ENCODE peak calls at places on chromosome 18, in ten cellular contexts. One of them, this sample, is unnamed.
A peak's percentile ranks its signal among the peaks of the same experiment; 100 is the strongest.

GRCh38 chr18:74196220-74197119 is 48.1 kb downstream of the TIMM21 start:
- DNase-seq in stimulated activated CD4-positive, alpha-beta T cell treated with anti-CD3 and anti-CD28 coated beads, Interleukin-12 subunit alpha, Interleukin-12 subunit beta, amount 100 ng/mL, for 4 hours: peak; percentile 21
- DNase-seq in CD4-positive, alpha-beta T cell: peak; percentile 36
- DNase-seq in KG1: peak; percentile 42
- DNase-seq in heart right ventricle: no peak
- DNase-seq in memory B cell: peak; percentile 46
- DNase-seq in activated T-helper 9 cell treated with anti-CD3 and anti-CD28 coated beads, Interleukin-2, amount 50 U/mL, for 16 hours: peak; percentile 24
- DNase-seq in nucleus accumbens: peak; percentile 29
- DNase-seq in skeletal muscle cell: peak; percentile 9
- DNase-seq in kidney glomerular epithelial cell: peak; percentile 82
- DNase-seq in this sample: peak; percentile 22

GRCh38 chr18:3710712-3711269 is 260.8 kb downstream of the TGIF1 start:
- DNase-seq in stimulated activated CD4-positive, alpha-beta T cell treated with anti-CD3 and anti-CD28 coated beads, Interleukin-12 subunit alpha, Interleukin-12 subunit beta, amount 100 ng/mL, for 4 hours: no peak
- DNase-seq in CD4-positive, alpha-beta T cell: no peak
- DNase-seq in KG1: no peak
- DNase-seq in heart right ventricle: peak; percentile 35
- DNase-seq in memory B cell: no peak
- DNase-seq in activated T-helper 9 cell treated with anti-CD3 and anti-CD28 coated beads, Interleukin-2, amount 50 U/mL, for 16 hours: no peak
- DNase-seq in nucleus accumbens: no peak
- DNase-seq in skeletal muscle cell: no peak
- DNase-seq in kidney glomerular epithelial cell: peak; percentile 55
- DNase-seq in this sample: no peak

GRCh38 chr18:48667276-48668254 is 128.7 kb downstream of the CTIF start:
- DNase-seq in stimulated activated CD4-positive, alpha-beta T cell treated with anti-CD3 and anti-CD28 coated beads, Interleukin-12 subunit alpha, Interleukin-12 subunit beta, amount 100 ng/mL, for 4 hours: no peak
- DNase-seq in CD4-positive, alpha-beta T cell: no peak
- DNase-seq in KG1: no peak
- DNase-seq in heart right ventricle: no peak
- DNase-seq in memory B cell: no peak
- DNase-seq in activated T-helper 9 cell treated with anti-CD3 and anti-CD28 coated beads, Interleukin-2, amount 50 U/mL, for 16 hours: no peak
- DNase-seq in nucleus accumbens: no peak
- DNase-seq in skeletal muscle cell: no peak
- DNase-seq in kidney glomerular epithelial cell: no peak
- DNase-seq in this sample: no peak

GRCh38 chr18:22981274-22982133 is 48.4 kb downstream of the RBBP8 start:
- DNase-seq in stimulated activated CD4-positive, alpha-beta T cell treated with anti-CD3 and anti-CD28 coated beads, Interleukin-12 subunit alpha, Interleukin-12 subunit beta, amount 100 ng/mL, for 4 hours: no peak
- DNase-seq in CD4-positive, alpha-beta T cell: no peak
- DNase-seq in KG1: no peak
- DNase-seq in heart right ventricle: no peak
- DNase-seq in memory B cell: no peak
- DNase-seq in activated T-helper 9 cell treated with anti-CD3 and anti-CD28 coated beads, Interleukin-2, amount 50 U/mL, for 16 hours: no peak
- DNase-seq in nucleus accumbens: no peak
- DNase-seq in skeletal muscle cell: no peak
- DNase-seq in kidney glomerular epithelial cell: no peak
- DNase-seq in this sample: no peak

GRCh38 chr18:14999085-14999975 is 251.4 kb downstream of the ANKRD30B start:
- DNase-seq in stimulated activated CD4-positive, alpha-beta T cell treated with anti-CD3 and anti-CD28 coated beads, Interleukin-12 subunit alpha, Interleukin-12 subunit beta, amount 100 ng/mL, for 4 hours: no peak
- DNase-seq in CD4-positive, alpha-beta T cell: no peak
- DNase-seq in KG1: no peak
- DNase-seq in heart right ventricle: no peak
- DNase-seq in memory B cell: no peak
- DNase-seq in activated T-helper 9 cell treated with anti-CD3 and anti-CD28 coated beads, Interleukin-2, amount 50 U/mL, for 16 hours: no peak
- DNase-seq in nucleus accumbens: no peak
- DNase-seq in skeletal muscle cell: no peak
- DNase-seq in kidney glomerular epithelial cell: no peak
- DNase-seq in this sample: no peak

GRCh38 chr18:77065221-77065981 is 67.2 kb downstream of the MBP start:
- DNase-seq in stimulated activated CD4-positive, alpha-beta T cell treated with anti-CD3 and anti-CD28 coated beads, Interleukin-12 subunit alpha, Interleukin-12 subunit beta, amount 100 ng/mL, for 4 hours: no peak
- DNase-seq in CD4-positive, alpha-beta T cell: no peak
- DNase-seq in KG1: peak; percentile 52
- DNase-seq in heart right ventricle: peak; percentile 38
- DNase-seq in memory B cell: no peak
- DNase-seq in activated T-helper 9 cell treated with anti-CD3 and anti-CD28 coated beads, Interleukin-2, amount 50 U/mL, for 16 hours: peak; percentile 46
- DNase-seq in nucleus accumbens: no peak
- DNase-seq in skeletal muscle cell: peak; percentile 81
- DNase-seq in kidney glomerular epithelial cell: peak; percentile 83
- DNase-seq in this sample: no peak

GRCh38 chr18:57029761-57030160 is 117.1 kb upstream of the BOD1L2 start:
- DNase-seq in stimulated activated CD4-positive, alpha-beta T cell treated with anti-CD3 and anti-CD28 coated beads, Interleukin-12 subunit alpha, Interleukin-12 subunit beta, amount 100 ng/mL, for 4 hours: no peak
- DNase-seq in CD4-positive, alpha-beta T cell: no peak
- DNase-seq in KG1: no peak
- DNase-seq in heart right ventricle: no peak
- DNase-seq in memory B cell: no peak
- DNase-seq in activated T-helper 9 cell treated with anti-CD3 and anti-CD28 coated beads, Interleukin-2, amount 50 U/mL, for 16 hours: no peak
- DNase-seq in nucleus accumbens: no peak
- DNase-seq in skeletal muscle cell: no peak
- DNase-seq in kidney glomerular epithelial cell: no peak
- DNase-seq in this sample: no peak

GRCh38 chr18:74906189-74906588 is 302.8 kb downstream of the PTGR3 start:
- DNase-seq in stimulated activated CD4-positive, alpha-beta T cell treated with anti-CD3 and anti-CD28 coated beads, Interleukin-12 subunit alpha, Interleukin-12 subunit beta, amount 100 ng/mL, for 4 hours: no peak
- DNase-seq in CD4-positive, alpha-beta T cell: no peak
- DNase-seq in KG1: no peak
- DNase-seq in heart right ventricle: no peak
- DNase-seq in memory B cell: no peak
- DNase-seq in activated T-helper 9 cell treated with anti-CD3 and anti-CD28 coated beads, Interleukin-2, amount 50 U/mL, for 16 hours: no peak
- DNase-seq in nucleus accumbens: no peak
- DNase-seq in skeletal muscle cell: peak; percentile 41
- DNase-seq in kidney glomerular epithelial cell: no peak
- DNase-seq in this sample: no peak

GRCh38 chr18:26635466-26635865 is 87.1 kb upstream of the KCTD1 start:
- DNase-seq in stimulated activated CD4-positive, alpha-beta T cell treated with anti-CD3 and anti-CD28 coated beads, Interleukin-12 subunit alpha, Interleukin-12 subunit beta, amount 100 ng/mL, for 4 hours: no peak
- DNase-seq in CD4-positive, alpha-beta T cell: no peak
- DNase-seq in KG1: no peak
- DNase-seq in heart right ventricle: no peak
- DNase-seq in memory B cell: no peak
- DNase-seq in activated T-helper 9 cell treated with anti-CD3 and anti-CD28 coated beads, Interleukin-2, amount 50 U/mL, for 16 hours: no peak
- DNase-seq in nucleus accumbens: no peak
- DNase-seq in skeletal muscle cell: no peak
- DNase-seq in kidney glomerular epithelial cell: no peak
- DNase-seq in this sample: no peak

GRCh38 chr18:25563346-25563745 is 211.4 kb upstream of the ZNF521 start:
- DNase-seq in stimulated activated CD4-positive, alpha-beta T cell treated with anti-CD3 and anti-CD28 coated beads, Interleukin-12 subunit alpha, Interleukin-12 subunit beta, amount 100 ng/mL, for 4 hours: no peak
- DNase-seq in CD4-positive, alpha-beta T cell: no peak
- DNase-seq in KG1: no peak
- DNase-seq in heart right ventricle: no peak
- DNase-seq in memory B cell: no peak
- DNase-seq in activated T-helper 9 cell treated with anti-CD3 and anti-CD28 coated beads, Interleukin-2, amount 50 U/mL, for 16 hours: no peak
- DNase-seq in nucleus accumbens: no peak
- DNase-seq in skeletal muscle cell: no peak
- DNase-seq in kidney glomerular epithelial cell: no peak
- DNase-seq in this sample: no peak

GRCh38 chr18:25147878-25148488 is 204.0 kb downstream of the ZNF521 start:
- DNase-seq in stimulated activated CD4-positive, alpha-beta T cell treated with anti-CD3 and anti-CD28 coated beads, Interleukin-12 subunit alpha, Interleukin-12 subunit beta, amount 100 ng/mL, for 4 hours: no peak
- DNase-seq in CD4-positive, alpha-beta T cell: no peak
- DNase-seq in KG1: no peak
- DNase-seq in heart right ventricle: no peak
- DNase-seq in memory B cell: no peak
- DNase-seq in activated T-helper 9 cell treated with anti-CD3 and anti-CD28 coated beads, Interleukin-2, amount 50 U/mL, for 16 hours: no peak
- DNase-seq in nucleus accumbens: no peak
- DNase-seq in skeletal muscle cell: no peak
- DNase-seq in kidney glomerular epithelial cell: no peak
- DNase-seq in this sample: no peak

GRCh38 chr18:78939105-78939504 is 40.5 kb upstream of the SALL3 start:
- DNase-seq in stimulated activated CD4-positive, alpha-beta T cell treated with anti-CD3 and anti-CD28 coated beads, Interleukin-12 subunit alpha, Interleukin-12 subunit beta, amount 100 ng/mL, for 4 hours: no peak
- DNase-seq in CD4-positive, alpha-beta T cell: no peak
- DNase-seq in KG1: no peak
- DNase-seq in heart right ventricle: no peak
- DNase-seq in memory B cell: no peak
- DNase-seq in activated T-helper 9 cell treated with anti-CD3 and anti-CD28 coated beads, Interleukin-2, amount 50 U/mL, for 16 hours: no peak
- DNase-seq in nucleus accumbens: no peak
- DNase-seq in skeletal muscle cell: no peak
- DNase-seq in kidney glomerular epithelial cell: no peak
- DNase-seq in this sample: no peak

GRCh38 chr18:2967357-2967756 is 45.6 kb downstream of the LPIN2 start:
- DNase-seq in stimulated activated CD4-positive, alpha-beta T cell treated with anti-CD3 and anti-CD28 coated beads, Interleukin-12 subunit alpha, Interleukin-12 subunit beta, amount 100 ng/mL, for 4 hours: no peak
- DNase-seq in CD4-positive, alpha-beta T cell: no peak
- DNase-seq in KG1: no peak
- DNase-seq in heart right ventricle: no peak
- DNase-seq in memory B cell: no peak
- DNase-seq in activated T-helper 9 cell treated with anti-CD3 and anti-CD28 coated beads, Interleukin-2, amount 50 U/mL, for 16 hours: no peak
- DNase-seq in nucleus accumbens: no peak
- DNase-seq in skeletal muscle cell: no peak
- DNase-seq in kidney glomerular epithelial cell: no peak
- DNase-seq in this sample: no peak

GRCh38 chr18:13414542-13414941 is 196.0 kb downstream of the LDLRAD4 start:
- DNase-seq in stimulated activated CD4-positive, alpha-beta T cell treated with anti-CD3 and anti-CD28 coated beads, Interleukin-12 subunit alpha, Interleukin-12 subunit beta, amount 100 ng/mL, for 4 hours: no peak
- DNase-seq in CD4-positive, alpha-beta T cell: no peak
- DNase-seq in KG1: no peak
- DNase-seq in heart right ventricle: no peak
- DNase-seq in memory B cell: no peak
- DNase-seq in activated T-helper 9 cell treated with anti-CD3 and anti-CD28 coated beads, Interleukin-2, amount 50 U/mL, for 16 hours: no peak
- DNase-seq in nucleus accumbens: no peak
- DNase-seq in skeletal muscle cell: no peak
- DNase-seq in kidney glomerular epithelial cell: no peak
- DNase-seq in this sample: no peak

GRCh38 chr18:22559414-22560282 is 141.9 kb upstream of the CTAGE1 start:
- DNase-seq in stimulated activated CD4-positive, alpha-beta T cell treated with anti-CD3 and anti-CD28 coated beads, Interleukin-12 subunit alpha, Interleukin-12 subunit beta, amount 100 ng/mL, for 4 hours: no peak
- DNase-seq in CD4-positive, alpha-beta T cell: no peak
- DNase-seq in KG1: no peak
- DNase-seq in heart right ventricle: peak; percentile 74
- DNase-seq in memory B cell: no peak
- DNase-seq in activated T-helper 9 cell treated with anti-CD3 and anti-CD28 coated beads, Interleukin-2, amount 50 U/mL, for 16 hours: no peak
- DNase-seq in nucleus accumbens: no peak
- DNase-seq in skeletal muscle cell: no peak
- DNase-seq in kidney glomerular epithelial cell: peak; percentile 75
- DNase-seq in this sample: no peak

GRCh38 chr18:55546873-55547704 is 40.9 kb downstream of the TCF4 start:
- DNase-seq in stimulated activated CD4-positive, alpha-beta T cell treated with anti-CD3 and anti-CD28 coated beads, Interleukin-12 subunit alpha, Interleukin-12 subunit beta, amount 100 ng/mL, for 4 hours: no peak
- DNase-seq in CD4-positive, alpha-beta T cell: no peak
- DNase-seq in KG1: no peak
- DNase-seq in heart right ventricle: no peak
- DNase-seq in memory B cell: no peak
- DNase-seq in activated T-helper 9 cell treated with anti-CD3 and anti-CD28 coated beads, Interleukin-2, amount 50 U/mL, for 16 hours: no peak
- DNase-seq in nucleus accumbens: peak; percentile 7
- DNase-seq in skeletal muscle cell: peak; percentile 63
- DNase-seq in kidney glomerular epithelial cell: peak; percentile 75
- DNase-seq in this sample: no peak

GRCh38 chr18:49721981-49722380 is 91.4 kb downstream of the ACAA2 start:
- DNase-seq in stimulated activated CD4-positive, alpha-beta T cell treated with anti-CD3 and anti-CD28 coated beads, Interleukin-12 subunit alpha, Interleukin-12 subunit beta, amount 100 ng/mL, for 4 hours: no peak
- DNase-seq in CD4-positive, alpha-beta T cell: no peak
- DNase-seq in KG1: no peak
- DNase-seq in heart right ventricle: no peak
- DNase-seq in memory B cell: no peak
- DNase-seq in activated T-helper 9 cell treated with anti-CD3 and anti-CD28 coated beads, Interleukin-2, amount 50 U/mL, for 16 hours: no peak
- DNase-seq in nucleus accumbens: no peak
- DNase-seq in skeletal muscle cell: peak; percentile 48
- DNase-seq in kidney glomerular epithelial cell: no peak
- DNase-seq in this sample: no peak

GRCh38 chr18:2545155-2545554 is 26.1 kb downstream of the METTL4 start:
- DNase-seq in stimulated activated CD4-positive, alpha-beta T cell treated with anti-CD3 and anti-CD28 coated beads, Interleukin-12 subunit alpha, Interleukin-12 subunit beta, amount 100 ng/mL, for 4 hours: no peak
- DNase-seq in CD4-positive, alpha-beta T cell: no peak
- DNase-seq in KG1: no peak
- DNase-seq in heart right ventricle: no peak
- DNase-seq in memory B cell: no peak
- DNase-seq in activated T-helper 9 cell treated with anti-CD3 and anti-CD28 coated beads, Interleukin-2, amount 50 U/mL, for 16 hours: no peak
- DNase-seq in nucleus accumbens: no peak
- DNase-seq in skeletal muscle cell: no peak
- DNase-seq in kidney glomerular epithelial cell: no peak
- DNase-seq in this sample: no peak

GRCh38 chr18:22186484-22186971 is 17.1 kb downstream of the GATA6 start:
- DNase-seq in stimulated activated CD4-positive, alpha-beta T cell treated with anti-CD3 and anti-CD28 coated beads, Interleukin-12 subunit alpha, Interleukin-12 subunit beta, amount 100 ng/mL, for 4 hours: no peak
- DNase-seq in CD4-positive, alpha-beta T cell: no peak
- DNase-seq in KG1: no peak
- DNase-seq in heart right ventricle: no peak
- DNase-seq in memory B cell: no peak
- DNase-seq in activated T-helper 9 cell treated with anti-CD3 and anti-CD28 coated beads, Interleukin-2, amount 50 U/mL, for 16 hours: no peak
- DNase-seq in nucleus accumbens: no peak
- DNase-seq in skeletal muscle cell: no peak
- DNase-seq in kidney glomerular epithelial cell: no peak
- DNase-seq in this sample: no peak

GRCh38 chr18:37124511-37124910 is 295.6 kb downstream of the KIAA1328 start:
- DNase-seq in stimulated activated CD4-positive, alpha-beta T cell treated with anti-CD3 and anti-CD28 coated beads, Interleukin-12 subunit alpha, Interleukin-12 subunit beta, amount 100 ng/mL, for 4 hours: no peak
- DNase-seq in CD4-positive, alpha-beta T cell: no peak
- DNase-seq in KG1: no peak
- DNase-seq in heart right ventricle: no peak
- DNase-seq in memory B cell: no peak
- DNase-seq in activated T-helper 9 cell treated with anti-CD3 and anti-CD28 coated beads, Interleukin-2, amount 50 U/mL, for 16 hours: no peak
- DNase-seq in nucleus accumbens: no peak
- DNase-seq in skeletal muscle cell: peak; percentile 33
- DNase-seq in kidney glomerular epithelial cell: no peak
- DNase-seq in this sample: no peak

GRCh38 chr18:57273194-57273593 is 79.2 kb upstream of the ST8SIA3 start:
- DNase-seq in stimulated activated CD4-positive, alpha-beta T cell treated with anti-CD3 and anti-CD28 coated beads, Interleukin-12 subunit alpha, Interleukin-12 subunit beta, amount 100 ng/mL, for 4 hours: no peak
- DNase-seq in CD4-positive, alpha-beta T cell: no peak
- DNase-seq in KG1: no peak
- DNase-seq in heart right ventricle: no peak
- DNase-seq in memory B cell: no peak
- DNase-seq in activated T-helper 9 cell treated with anti-CD3 and anti-CD28 coated beads, Interleukin-2, amount 50 U/mL, for 16 hours: no peak
- DNase-seq in nucleus accumbens: no peak
- DNase-seq in skeletal muscle cell: no peak
- DNase-seq in kidney glomerular epithelial cell: no peak
- DNase-seq in this sample: no peak

GRCh38 chr18:35732652-35733051 is 151.1 kb downstream of the GALNT1 start:
- DNase-seq in stimulated activated CD4-positive, alpha-beta T cell treated with anti-CD3 and anti-CD28 coated beads, Interleukin-12 subunit alpha, Interleukin-12 subunit beta, amount 100 ng/mL, for 4 hours: no peak
- DNase-seq in CD4-positive, alpha-beta T cell: no peak
- DNase-seq in KG1: no peak
- DNase-seq in heart right ventricle: no peak
- DNase-seq in memory B cell: no peak
- DNase-seq in activated T-helper 9 cell treated with anti-CD3 and anti-CD28 coated beads, Interleukin-2, amount 50 U/mL, for 16 hours: no peak
- DNase-seq in nucleus accumbens: no peak
- DNase-seq in skeletal muscle cell: peak; percentile 28
- DNase-seq in kidney glomerular epithelial cell: no peak
- DNase-seq in this sample: no peak

GRCh38 chr18:34773961-34774754 is 64.1 kb downstream of the DTNA start:
- DNase-seq in stimulated activated CD4-positive, alpha-beta T cell treated with anti-CD3 and anti-CD28 coated beads, Interleukin-12 subunit alpha, Interleukin-12 subunit beta, amount 100 ng/mL, for 4 hours: no peak
- DNase-seq in CD4-positive, alpha-beta T cell: no peak
- DNase-seq in KG1: no peak
- DNase-seq in heart right ventricle: peak; percentile 54
- DNase-seq in memory B cell: no peak
- DNase-seq in activated T-helper 9 cell treated with anti-CD3 and anti-CD28 coated beads, Interleukin-2, amount 50 U/mL, for 16 hours: no peak
- DNase-seq in nucleus accumbens: peak; percentile 31
- DNase-seq in skeletal muscle cell: peak; percentile 54
- DNase-seq in kidney glomerular epithelial cell: peak; percentile 78
- DNase-seq in this sample: no peak

GRCh38 chr18:50829644-50830043 is 9.8 kb upstream of the MRO start:
- DNase-seq in stimulated activated CD4-positive, alpha-beta T cell treated with anti-CD3 and anti-CD28 coated beads, Interleukin-12 subunit alpha, Interleukin-12 subunit beta, amount 100 ng/mL, for 4 hours: no peak
- DNase-seq in CD4-positive, alpha-beta T cell: no peak
- DNase-seq in KG1: no peak
- DNase-seq in heart right ventricle: no peak
- DNase-seq in memory B cell: no peak
- DNase-seq in activated T-helper 9 cell treated with anti-CD3 and anti-CD28 coated beads, Interleukin-2, amount 50 U/mL, for 16 hours: no peak
- DNase-seq in nucleus accumbens: no peak
- DNase-seq in skeletal muscle cell: no peak
- DNase-seq in kidney glomerular epithelial cell: no peak
- DNase-seq in this sample: no peak

GRCh38 chr18:39260565-39260964 is 1695.0 kb upstream of the CELF4 start:
- DNase-seq in stimulated activated CD4-positive, alpha-beta T cell treated with anti-CD3 and anti-CD28 coated beads, Interleukin-12 subunit alpha, Interleukin-12 subunit beta, amount 100 ng/mL, for 4 hours: no peak
- DNase-seq in CD4-positive, alpha-beta T cell: no peak
- DNase-seq in KG1: no peak
- DNase-seq in heart right ventricle: no peak
- DNase-seq in memory B cell: no peak
- DNase-seq in activated T-helper 9 cell treated with anti-CD3 and anti-CD28 coated beads, Interleukin-2, amount 50 U/mL, for 16 hours: no peak
- DNase-seq in nucleus accumbens: no peak
- DNase-seq in skeletal muscle cell: no peak
- DNase-seq in kidney glomerular epithelial cell: no peak
- DNase-seq in this sample: no peak

GRCh38 chr18:7775848-7776247 is 208.7 kb downstream of the PTPRM start:
- DNase-seq in stimulated activated CD4-positive, alpha-beta T cell treated with anti-CD3 and anti-CD28 coated beads, Interleukin-12 subunit alpha, Interleukin-12 subunit beta, amount 100 ng/mL, for 4 hours: no peak
- DNase-seq in CD4-positive, alpha-beta T cell: no peak
- DNase-seq in KG1: no peak
- DNase-seq in heart right ventricle: no peak
- DNase-seq in memory B cell: no peak
- DNase-seq in activated T-helper 9 cell treated with anti-CD3 and anti-CD28 coated beads, Interleukin-2, amount 50 U/mL, for 16 hours: no peak
- DNase-seq in nucleus accumbens: no peak
- DNase-seq in skeletal muscle cell: no peak
- DNase-seq in kidney glomerular epithelial cell: no peak
- DNase-seq in this sample: no peak

GRCh38 chr18:39589496-39589895 is 2023.9 kb upstream of the CELF4 start:
- DNase-seq in stimulated activated CD4-positive, alpha-beta T cell treated with anti-CD3 and anti-CD28 coated beads, Interleukin-12 subunit alpha, Interleukin-12 subunit beta, amount 100 ng/mL, for 4 hours: no peak
- DNase-seq in CD4-positive, alpha-beta T cell: no peak
- DNase-seq in KG1: no peak
- DNase-seq in heart right ventricle: no peak
- DNase-seq in memory B cell: no peak
- DNase-seq in activated T-helper 9 cell treated with anti-CD3 and anti-CD28 coated beads, Interleukin-2, amount 50 U/mL, for 16 hours: no peak
- DNase-seq in nucleus accumbens: no peak
- DNase-seq in skeletal muscle cell: no peak
- DNase-seq in kidney glomerular epithelial cell: no peak
- DNase-seq in this sample: no peak

GRCh38 chr18:51654441-51655326 is 457.2 kb upstream of the MEX3C start:
- DNase-seq in stimulated activated CD4-positive, alpha-beta T cell treated with anti-CD3 and anti-CD28 coated beads, Interleukin-12 subunit alpha, Interleukin-12 subunit beta, amount 100 ng/mL, for 4 hours: no peak
- DNase-seq in CD4-positive, alpha-beta T cell: no peak
- DNase-seq in KG1: no peak
- DNase-seq in heart right ventricle: no peak
- DNase-seq in memory B cell: no peak
- DNase-seq in activated T-helper 9 cell treated with anti-CD3 and anti-CD28 coated beads, Interleukin-2, amount 50 U/mL, for 16 hours: no peak
- DNase-seq in nucleus accumbens: no peak
- DNase-seq in skeletal muscle cell: no peak
- DNase-seq in kidney glomerular epithelial cell: no peak
- DNase-seq in this sample: no peak